ENCODE peak calls at places on chromosomes 4 and X, in eight cellular contexts. One of them, this sample, is unnamed.

GRCh38 chr4:40953253-40954118 is 203.7 kb downstream of the NSUN7 start:
- DNase-seq in dorsolateral prefrontal cortex: peak
- DNase-seq in lower lobe of right lung: no peak
- DNase-seq in mucosa of descending colon: no peak
- DNase-seq in prostate gland: no peak
- DNase-seq in WERI-Rb-1: no peak
- DNase-seq in AG09319: no peak
- DNase-seq in ELR: no peak
- DNase-seq in this sample: no peak

GRCh38 chrX:63551856-63552255 is 200.7 kb upstream of the SPIN4 start:
- DNase-seq in mucosa of descending colon: no peak
- DNase-seq in WERI-Rb-1: no peak
- DNase-seq in dorsolateral prefrontal cortex: no peak
- DNase-seq in lower lobe of right lung: no peak
- DNase-seq in ELR: no peak
- DNase-seq in AG09319: no peak
- DNase-seq in prostate gland: no peak
- DNase-seq in this sample: no peak

GRCh38 chr4:6395466-6396228 is 76.8 kb downstream of the PPP2R2C start:
- DNase-seq in lower lobe of right lung: no peak
- DNase-seq in prostate gland: no peak
- DNase-seq in ELR: no peak
- DNase-seq in AG09319: no peak
- DNase-seq in dorsolateral prefrontal cortex: no peak
- DNase-seq in WERI-Rb-1: no peak
- DNase-seq in mucosa of descending colon: peak
- DNase-seq in this sample: no peak

GRCh38 chr4:4485806-4486205 is 56.0 kb downstream of the STX18 start:
- DNase-seq in ELR: no peak
- DNase-seq in prostate gland: no peak
- DNase-seq in WERI-Rb-1: no peak
- DNase-seq in mucosa of descending colon: no peak
- DNase-seq in dorsolateral prefrontal cortex: no peak
- DNase-seq in AG09319: no peak
- DNase-seq in lower lobe of right lung: no peak
- DNase-seq in this sample: no peak

GRCh38 chrX:66015152-66015827 is 24.6 kb downstream of the VSIG4 start:
- DNase-seq in lower lobe of right lung: peak
- DNase-seq in WERI-Rb-1: no peak
- DNase-seq in prostate gland: no peak
- DNase-seq in mucosa of descending colon: no peak
- DNase-seq in dorsolateral prefrontal cortex: no peak
- DNase-seq in AG09319: no peak
- DNase-seq in ELR: no peak
- DNase-seq in this sample: no peak

GRCh38 chrX:83658731-83659130 is 150.6 kb downstream of the POU3F4 start:
- DNase-seq in mucosa of descending colon: no peak
- DNase-seq in WERI-Rb-1: no peak
- DNase-seq in AG09319: no peak
- DNase-seq in lower lobe of right lung: no peak
- DNase-seq in ELR: no peak
- DNase-seq in dorsolateral prefrontal cortex: no peak
- DNase-seq in prostate gland: no peak
- DNase-seq in this sample: no peak

GRCh38 chr4:92303621-92304027 is at the start of gene GRID2:
- DNase-seq in WERI-Rb-1: peak
- DNase-seq in dorsolateral prefrontal cortex: peak
- DNase-seq in AG09319: no peak
- DNase-seq in lower lobe of right lung: no peak
- DNase-seq in prostate gland: no peak
- DNase-seq in mucosa of descending colon: no peak
- DNase-seq in ELR: peak
- DNase-seq in this sample: no peak

GRCh38 chr4:77104405-77105292 is 28.9 kb upstream of the CCNI start:
- DNase-seq in mucosa of descending colon: peak
- DNase-seq in dorsolateral prefrontal cortex: peak
- DNase-seq in WERI-Rb-1: no peak
- DNase-seq in lower lobe of right lung: peak
- DNase-seq in prostate gland: peak
- DNase-seq in AG09319: no peak
- DNase-seq in ELR: peak
- DNase-seq in this sample: no peak

GRCh38 chrX:114581528-114582263 is 2.2 kb upstream of the HTR2C start:
- DNase-seq in WERI-Rb-1: no peak
- DNase-seq in AG09319: no peak
- DNase-seq in dorsolateral prefrontal cortex: no peak
- DNase-seq in ELR: no peak
- DNase-seq in mucosa of descending colon: no peak
- DNase-seq in prostate gland: no peak
- DNase-seq in lower lobe of right lung: no peak
- DNase-seq in this sample: no peak

GRCh38 chr4:7389101-7389701 is 45.5 kb downstream of the PSAPL1 start:
- DNase-seq in lower lobe of right lung: peak
- DNase-seq in mucosa of descending colon: no peak
- DNase-seq in prostate gland: no peak
- DNase-seq in dorsolateral prefrontal cortex: no peak
- DNase-seq in WERI-Rb-1: peak
- DNase-seq in AG09319: no peak
- DNase-seq in ELR: no peak
- DNase-seq in this sample: no peak

GRCh38 chr4:123162859-123163258 is 233.7 kb upstream of the SPRY1 start:
- DNase-seq in ELR: no peak
- DNase-seq in lower lobe of right lung: no peak
- DNase-seq in WERI-Rb-1: no peak
- DNase-seq in dorsolateral prefrontal cortex: no peak
- DNase-seq in AG09319: no peak
- DNase-seq in mucosa of descending colon: no peak
- DNase-seq in prostate gland: no peak
- DNase-seq in this sample: no peak

GRCh38 chrX:148363836-148364235 is 136.6 kb upstream of the AFF2 start:
- DNase-seq in dorsolateral prefrontal cortex: no peak
- DNase-seq in prostate gland: no peak
- DNase-seq in AG09319: no peak
- DNase-seq in ELR: no peak
- DNase-seq in mucosa of descending colon: no peak
- DNase-seq in lower lobe of right lung: no peak
- DNase-seq in WERI-Rb-1: no peak
- DNase-seq in this sample: no peak

GRCh38 chr4:56828784-56829535 is 7.5 kb upstream of the SPINK2 start:
- DNase-seq in lower lobe of right lung: no peak
- DNase-seq in dorsolateral prefrontal cortex: no peak
- DNase-seq in mucosa of descending colon: no peak
- DNase-seq in WERI-Rb-1: no peak
- DNase-seq in prostate gland: no peak
- DNase-seq in ELR: peak
- DNase-seq in AG09319: no peak
- DNase-seq in this sample: no peak

GRCh38 chrX:17369294-17369693 is 5.7 kb upstream of the NHS start:
- DNase-seq in WERI-Rb-1: no peak
- DNase-seq in ELR: no peak
- DNase-seq in prostate gland: no peak
- DNase-seq in dorsolateral prefrontal cortex: no peak
- DNase-seq in AG09319: no peak
- DNase-seq in lower lobe of right lung: no peak
- DNase-seq in mucosa of descending colon: no peak
- DNase-seq in this sample: no peak

GRCh38 chr4:168776382-168776781 is 233.7 kb downstream of the CBR4 start:
- DNase-seq in WERI-Rb-1: no peak
- DNase-seq in mucosa of descending colon: no peak
- DNase-seq in lower lobe of right lung: no peak
- DNase-seq in AG09319: no peak
- DNase-seq in ELR: no peak
- DNase-seq in prostate gland: no peak
- DNase-seq in dorsolateral prefrontal cortex: no peak
- DNase-seq in this sample: no peak

GRCh38 chrX:150324035-150324728 is 38.9 kb upstream of the MAMLD1 start:
- DNase-seq in ELR: peak
- DNase-seq in lower lobe of right lung: no peak
- DNase-seq in WERI-Rb-1: no peak
- DNase-seq in prostate gland: no peak
- DNase-seq in dorsolateral prefrontal cortex: no peak
- DNase-seq in mucosa of descending colon: no peak
- DNase-seq in AG09319: peak
- DNase-seq in this sample: no peak

GRCh38 chrX:96383428-96383827 is 301.2 kb upstream of the DIAPH2 start:
- DNase-seq in AG09319: no peak
- DNase-seq in ELR: no peak
- DNase-seq in mucosa of descending colon: no peak
- DNase-seq in WERI-Rb-1: no peak
- DNase-seq in dorsolateral prefrontal cortex: no peak
- DNase-seq in prostate gland: no peak
- DNase-seq in lower lobe of right lung: no peak
- DNase-seq in this sample: no peak

GRCh38 chrX:22742174-22742573 is 257.6 kb upstream of the DDX53 start:
- DNase-seq in WERI-Rb-1: no peak
- DNase-seq in prostate gland: no peak
- DNase-seq in AG09319: peak
- DNase-seq in ELR: peak
- DNase-seq in dorsolateral prefrontal cortex: no peak
- DNase-seq in mucosa of descending colon: no peak
- DNase-seq in lower lobe of right lung: no peak
- DNase-seq in this sample: no peak

This sample was measured in SK-N-MC.